ENCODE peak calls at places on chromosomes 3 and 15, in seven cellular contexts. I is K562, Y is vagina, H is lower lobe of right lung, F is fibroblast of mammary gland, T is cardiac fibroblast, G is coronary artery. X is an unnamed sample.

GRCh38 chr15:82566690-82567089 is 26.4 kb upstream of the RPS17 start:
- DNase-seq in H (no peak), G (no peak), T (peak; percentile 75), I (no peak), F (peak; percentile 23), Y (no peak), X (peak; percentile 75)

GRCh38 chr3:192467230-192468186 is 259.8 kb downstream of the FGF12 start:
- DNase-seq in F (peak; percentile 52), T (peak; percentile 65), H (no peak), I (peak; percentile 48), G (no peak), Y (no peak), X (peak; percentile 18)

GRCh38 chr15:65835452-65835851 is 33.8 kb upstream of the RAB11A start:
- DNase-seq in T (no peak), F (no peak), H (no peak), G (no peak), I (no peak), Y (no peak), X (no peak)

GRCh38 chr15:63792584-63792983 is 41.2 kb downstream of the HERC1 start:
- DNase-seq in T (no peak), Y (no peak), G (no peak), F (peak; percentile 5), I (peak; percentile 21), H (no peak), X (no peak)

GRCh38 chr3:156615592-156616173 is 58.7 kb upstream of the TIPARP start:
- DNase-seq in H (peak; percentile 69), I (no peak), Y (no peak), G (no peak), T (peak; percentile 94), F (peak; percentile 90), X (peak; percentile 76)

GRCh38 chr3:16390581-16390980 is 122.9 kb downstream of the RFTN1 start:
- DNase-seq in G (no peak), F (peak; percentile 35), I (no peak), T (peak; percentile 20), Y (no peak), H (no peak), X (no peak)

GRCh38 chr3:106877632-106878031 is 499.6 kb upstream of the CCDC54 start:
- DNase-seq in G (no peak), Y (no peak), H (no peak), I (no peak), T (no peak), F (peak; percentile 2), X (no peak)

GRCh38 chr3:153138267-153139210 is 23.5 kb upstream of the RAP2B start:
- DNase-seq in T (peak; percentile 96), Y (peak; percentile 90), I (no peak), G (peak; percentile 78), F (peak; percentile 94), H (peak; percentile 73), X (peak; percentile 93)

GRCh38 chr3:80097674-80098073 is 329.9 kb upstream of the ROBO1 start:
- DNase-seq in G (no peak), T (peak; percentile 3), F (no peak), I (no peak), Y (no peak), H (no peak), X (no peak)

GRCh38 chr3:194185225-194185624 is 49.3 kb downstream of the HES1 start:
- DNase-seq in F (no peak), I (no peak), T (no peak), Y (no peak), H (no peak), G (no peak), X (no peak)

GRCh38 chr15:64767203-64767602 is 8.2 kb downstream of the RBPMS2 start:
- DNase-seq in F (no peak), I (no peak), H (no peak), T (no peak), Y (no peak), G (no peak), X (no peak)

GRCh38 chr15:91867581-91868026 is 14.1 kb downstream of the SLCO3A1 start:
- DNase-seq in Y (peak; percentile 95), T (peak; percentile 95), H (peak; percentile 89), G (peak; percentile 88), F (peak; percentile 96), I (no peak), X (peak; percentile 86)

GRCh38 chr3:56365905-56366640 is 102.2 kb downstream of the ERC2 start:
- DNase-seq in Y (no peak), T (no peak), G (no peak), H (no peak), F (no peak), I (no peak), X (no peak)

GRCh38 chr3:54882114-54882833 is 45.6 kb downstream of the LRTM1 start:
- DNase-seq in I (no peak), H (no peak), G (no peak), Y (no peak), T (peak; percentile 96), F (peak; percentile 98), X (peak; percentile 97)

GRCh38 chr15:47374222-47374621 is 343.1 kb upstream of the SEMA6D start:
- DNase-seq in T (peak; percentile 65), Y (no peak), F (peak; percentile 36), I (no peak), G (no peak), H (no peak), X (peak; percentile 34)
- TF ChIP-seq CTCF in T (peak; percentile 74), Y (no peak), F (peak; percentile 60), I (peak; percentile 5), G (no peak), H (no peak), X (peak; percentile 75)

GRCh38 chr15:39581501-39582285 is 814 bp downstream of the THBS1 start:
- DNase-seq in F (peak; percentile 53), Y (no peak), T (peak; percentile 61), I (peak; percentile 18), H (peak; percentile 76), G (peak; percentile 88), X (peak; percentile 96)
- TF ChIP-seq CTCF in F (peak; percentile 49), Y (no peak), T (peak; percentile 59), I (no peak), H (peak; percentile 21), G (no peak), X (peak; percentile 61)

DNA sequence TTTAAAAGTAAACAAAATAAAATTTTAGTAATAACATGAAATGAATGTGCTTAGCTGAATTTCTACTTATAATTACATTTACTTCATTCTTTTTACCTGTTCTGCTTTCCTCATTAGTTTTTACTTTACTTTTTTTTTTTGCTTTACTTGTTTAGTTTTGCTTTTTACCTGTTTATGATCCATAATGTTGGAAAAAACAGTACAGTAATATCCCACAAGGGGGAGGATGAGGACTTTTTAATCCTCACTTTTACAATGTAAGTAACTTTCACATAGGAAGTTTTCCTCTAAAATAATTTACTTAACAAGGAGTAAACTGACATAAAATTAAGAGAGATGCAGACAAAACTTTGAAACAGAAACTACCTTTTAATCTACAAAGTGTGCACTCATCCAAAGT is 268.7 kb downstream of the TBC1D5 start:
- DNase-seq in I (no peak), G (no peak), F (peak; percentile 32), T (peak; percentile 50), H (no peak), Y (no peak), X (no peak)
- TF ChIP-seq CTCF in I (peak; percentile 32), G (no peak), F (peak; percentile 24), T (peak; percentile 31), H (no peak), Y (no peak), X (peak; percentile 77)

DNA sequence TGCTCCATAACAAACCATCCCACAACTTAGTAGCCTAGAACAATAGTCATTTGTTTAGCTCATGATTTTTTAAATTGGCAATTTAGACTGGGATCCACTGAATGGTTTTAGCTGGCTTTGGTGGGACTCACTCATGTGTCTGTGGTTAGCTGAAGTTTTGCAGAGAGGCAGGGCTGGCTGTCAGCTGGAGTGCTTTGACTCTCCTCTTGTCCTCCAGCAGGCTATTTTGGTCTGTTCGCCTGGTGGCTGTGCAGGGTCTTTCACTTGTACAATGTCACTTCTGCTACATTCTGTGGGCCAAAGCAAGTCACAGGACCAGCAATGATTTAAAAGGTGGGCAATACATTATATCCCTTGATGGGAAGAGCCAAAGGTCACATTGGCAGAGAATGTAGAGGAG is 1146.5 kb downstream of the ROBO2 start:
- DNase-seq in F (no peak), Y (no peak), G (no peak), T (no peak), I (no peak), H (no peak), X (no peak)
- TF ChIP-seq CTCF in F (no peak), Y (no peak), G (no peak), T (no peak), I (no peak), H (no peak), X (no peak)

GRCh38 chr15:75648156-75649000 is 666 bp downstream of the SNX33 start:
- DNase-seq in F (no peak), I (peak; percentile 65), G (no peak), H (peak; percentile 68), T (peak; percentile 45), Y (peak; percentile 89), X (peak; percentile 29)
- TF ChIP-seq CTCF in F (no peak), I (no peak), G (no peak), H (no peak), T (no peak), Y (no peak), X (peak; percentile 10)

DNA sequence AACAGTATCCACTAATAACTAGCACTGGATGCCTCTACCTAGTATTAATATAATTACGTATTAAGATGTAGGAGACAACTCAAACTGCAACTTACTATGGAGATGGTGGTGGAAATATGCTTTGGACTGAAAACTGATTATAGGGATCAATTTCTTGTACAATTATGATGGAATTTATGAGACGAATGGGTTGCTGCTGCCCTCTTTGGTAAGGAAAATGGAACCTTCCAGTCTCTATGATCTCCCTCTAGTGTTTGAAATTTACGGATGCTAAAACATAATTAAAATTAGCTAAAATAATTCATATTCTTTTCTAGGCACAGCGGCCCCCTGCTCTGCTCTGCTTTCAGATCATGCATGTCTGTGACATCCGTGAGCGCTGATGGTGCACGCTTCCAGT is 132.3 kb downstream of the NR2F2 start:
- DNase-seq in I (no peak), F (peak; percentile 9), Y (no peak), G (no peak), H (no peak), T (peak; percentile 30), X (peak; percentile 1)
- TF ChIP-seq CTCF in I (peak; percentile 73), F (peak; percentile 24), Y (no peak), G (no peak), H (peak; percentile 7), T (no peak), X (peak; percentile 68)

X was measured in HFFc6.